ENCODE peak calls at places on chromosomes 11 and 22, in five cellular contexts. One of them, this sample, is unnamed.

GRCh38 chr11:93099811-93100210 is 98.0 kb downstream of the SLC36A4 start:
- DNase-seq in A549: no peak
- DNase-seq in astrocyte: peak; percentile 72
- DNase-seq in tibial nerve: no peak
- DNase-seq in upper lobe of left lung: no peak
- DNase-seq in this sample: no peak

GRCh38 chr11:10263929-10264328 is 30.1 kb downstream of the SBF2 start:
- DNase-seq in A549: no peak
- DNase-seq in upper lobe of left lung: no peak
- DNase-seq in tibial nerve: no peak
- DNase-seq in astrocyte: peak; percentile 84
- DNase-seq in this sample: no peak

GRCh38 chr11:16902979-16903378 is 111.2 kb downstream of the PLEKHA7 start:
- DNase-seq in A549: no peak
- DNase-seq in astrocyte: no peak
- DNase-seq in upper lobe of left lung: no peak
- DNase-seq in tibial nerve: no peak
- DNase-seq in this sample: no peak

GRCh38 chr11:118605116-118605867 is 2.1 kb upstream of the PHLDB1 start:
- DNase-seq in astrocyte: peak; percentile 66
- DNase-seq in upper lobe of left lung: no peak
- DNase-seq in tibial nerve: peak; percentile 88
- DNase-seq in A549: no peak
- DNase-seq in this sample: no peak

GRCh38 chr11:124768914-124769313 is 6.8 kb upstream of the ESAM start:
- DNase-seq in A549: no peak
- DNase-seq in upper lobe of left lung: no peak
- DNase-seq in astrocyte: no peak
- DNase-seq in tibial nerve: no peak
- DNase-seq in this sample: no peak

GRCh38 chr22:46171940-46172339 is 21.6 kb downstream of the PPARA start:
- DNase-seq in upper lobe of left lung: no peak
- DNase-seq in A549: no peak
- DNase-seq in astrocyte: peak; percentile 71
- DNase-seq in tibial nerve: no peak
- DNase-seq in this sample: no peak

GRCh38 chr22:43136255-43136654 is 6.9 kb downstream of the MCAT start:
- DNase-seq in astrocyte: no peak
- DNase-seq in upper lobe of left lung: no peak
- DNase-seq in A549: peak; percentile 65
- DNase-seq in tibial nerve: no peak
- DNase-seq in this sample: no peak

GRCh38 chr11:2260491-2261364 is 9.7 kb downstream of the ASCL2 start:
- DNase-seq in tibial nerve: no peak
- DNase-seq in astrocyte: no peak
- DNase-seq in upper lobe of left lung: peak; percentile 76
- DNase-seq in A549: no peak
- DNase-seq in this sample: peak; percentile 40

GRCh38 chr22:50008151-50009040 is 4.2 kb downstream of the IL17REL start:
- DNase-seq in astrocyte: no peak
- DNase-seq in tibial nerve: no peak
- DNase-seq in A549: no peak
- DNase-seq in upper lobe of left lung: peak; percentile 46
- DNase-seq in this sample: no peak

GRCh38 chr11:94740083-94740974 is 27.8 kb upstream of the AMOTL1 start:
- DNase-seq in tibial nerve: peak; percentile 40
- DNase-seq in A549: no peak
- DNase-seq in astrocyte: no peak
- DNase-seq in upper lobe of left lung: peak; percentile 88
- DNase-seq in this sample: no peak

GRCh38 chr22:22865311-22866072 is 22.1 kb upstream of the IGLL5 start:
- DNase-seq in tibial nerve: peak; percentile 45
- DNase-seq in upper lobe of left lung: no peak
- DNase-seq in A549: no peak
- DNase-seq in astrocyte: no peak
- DNase-seq in this sample: no peak

GRCh38 chr22:42984814-42985540 is 30.0 kb downstream of the PACSIN2 start:
- DNase-seq in astrocyte: no peak
- DNase-seq in A549: no peak
- DNase-seq in tibial nerve: no peak
- DNase-seq in upper lobe of left lung: no peak
- DNase-seq in this sample: no peak

GRCh38 chr11:31797227-31798056 is 13.7 kb downstream of the PAX6 start:
- DNase-seq in upper lobe of left lung: peak; percentile 14
- DNase-seq in astrocyte: no peak
- DNase-seq in A549: no peak
- DNase-seq in tibial nerve: no peak
- DNase-seq in this sample: no peak

GRCh38 chr22:23576681-23577080 is 3.4 kb downstream of the IGLL1 start:
- DNase-seq in upper lobe of left lung: no peak
- DNase-seq in A549: no peak
- DNase-seq in tibial nerve: no peak
- DNase-seq in astrocyte: no peak
- DNase-seq in this sample: no peak

GRCh38 chr11:68542617-68543016 is 82.1 kb downstream of the PPP6R3 start:
- DNase-seq in A549: no peak
- DNase-seq in upper lobe of left lung: no peak
- DNase-seq in tibial nerve: no peak
- DNase-seq in astrocyte: peak; percentile 94
- DNase-seq in this sample: no peak

GRCh38 chr22:34390400-34390799 is 470.1 kb upstream of the LARGE1 start:
- DNase-seq in A549: no peak
- DNase-seq in astrocyte: no peak
- DNase-seq in tibial nerve: no peak
- DNase-seq in upper lobe of left lung: no peak
- DNase-seq in this sample: no peak

GRCh38 chr22:31394326-31394725 is 5.1 kb upstream of the DRG1 start:
- DNase-seq in astrocyte: no peak
- DNase-seq in upper lobe of left lung: no peak
- DNase-seq in A549: no peak
- DNase-seq in tibial nerve: no peak
- DNase-seq in this sample: no peak

GRCh38 chr22:41841085-41841712 is 8.3 kb downstream of the SREBF2 start:
- DNase-seq in tibial nerve: peak; percentile 55
- DNase-seq in astrocyte: no peak
- DNase-seq in upper lobe of left lung: no peak
- DNase-seq in A549: peak; percentile 40
- DNase-seq in this sample: no peak

GRCh38 chr11:1906146-1906545 is 13.4 kb upstream of the TNNT3 start:
- DNase-seq in A549: no peak
- DNase-seq in tibial nerve: no peak
- DNase-seq in upper lobe of left lung: no peak
- DNase-seq in astrocyte: no peak
- DNase-seq in this sample: no peak

GRCh38 chr11:17764446-17765218 is 30.1 kb downstream of the KCNC1 start:
- DNase-seq in upper lobe of left lung: peak; percentile 52
- DNase-seq in astrocyte: no peak
- DNase-seq in tibial nerve: no peak
- DNase-seq in A549: no peak
- DNase-seq in this sample: no peak

GRCh38 chr11:35412285-35412684 is 7.1 kb downstream of the SLC1A2 start:
- DNase-seq in upper lobe of left lung: no peak
- DNase-seq in tibial nerve: no peak
- DNase-seq in A549: peak; percentile 43
- DNase-seq in astrocyte: no peak
- DNase-seq in this sample: no peak

GRCh38 chr11:85182437-85183109 is 444.6 kb downstream of the DLG2 start:
- DNase-seq in tibial nerve: no peak
- DNase-seq in astrocyte: peak; percentile 68
- DNase-seq in A549: peak; percentile 6
- DNase-seq in upper lobe of left lung: no peak
- DNase-seq in this sample: no peak

GRCh38 chr22:45903355-45904149 is 73.4 kb downstream of the WNT7B start:
- DNase-seq in tibial nerve: no peak
- DNase-seq in upper lobe of left lung: peak; percentile 87
- DNase-seq in A549: no peak
- DNase-seq in astrocyte: peak; percentile 75
- DNase-seq in this sample: no peak

GRCh38 chr11:64498151-64498550 is 92.9 kb upstream of the SLC22A12 start:
- DNase-seq in tibial nerve: no peak
- DNase-seq in upper lobe of left lung: no peak
- DNase-seq in astrocyte: no peak
- DNase-seq in A549: no peak
- DNase-seq in this sample: no peak

GRCh38 chr11:85784907-85785306 is 26.0 kb downstream of the SYTL2 start:
- DNase-seq in astrocyte: no peak
- DNase-seq in upper lobe of left lung: no peak
- DNase-seq in A549: no peak
- DNase-seq in tibial nerve: no peak
- DNase-seq in this sample: no peak

GRCh38 chr11:11841121-11841604 is 609 bp upstream of the USP47 start:
- DNase-seq in astrocyte: peak; percentile 20
- DNase-seq in upper lobe of left lung: peak; percentile 86
- DNase-seq in tibial nerve: peak; percentile 27
- DNase-seq in A549: peak; percentile 55
- DNase-seq in this sample: peak; percentile 68

GRCh38 chr11:36214484-36214883 is 74.7 kb downstream of the COMMD9 start:
- DNase-seq in A549: no peak
- DNase-seq in tibial nerve: no peak
- DNase-seq in upper lobe of left lung: no peak
- DNase-seq in astrocyte: no peak
- DNase-seq in this sample: no peak

GRCh38 chr11:10856689-10857603 is 907 bp downstream of the ZBED5 start:
- DNase-seq in A549: no peak
- DNase-seq in tibial nerve: peak; percentile 40
- DNase-seq in astrocyte: peak; percentile 27
- DNase-seq in upper lobe of left lung: no peak
- DNase-seq in this sample: peak; percentile 63

GRCh38 chr22:50673231-50674126 is 856 bp downstream of the SHANK3 start:
- DNase-seq in astrocyte: no peak
- DNase-seq in upper lobe of left lung: no peak
- DNase-seq in A549: no peak
- DNase-seq in tibial nerve: no peak
- DNase-seq in this sample: no peak

GRCh38 chr11:34067383-34068065 is 16.0 kb downstream of the CAPRIN1 start:
- DNase-seq in A549: no peak
- DNase-seq in tibial nerve: no peak
- DNase-seq in astrocyte: no peak
- DNase-seq in upper lobe of left lung: no peak
- DNase-seq in this sample: no peak

GRCh38 chr11:134260503-134260902 is 7.1 kb downstream of the ACAD8 start:
- DNase-seq in astrocyte: no peak
- DNase-seq in tibial nerve: no peak
- DNase-seq in A549: no peak
- DNase-seq in upper lobe of left lung: no peak
- DNase-seq in this sample: no peak

GRCh38 chr11:441043-441417 is 781 bp downstream of the ANO9 start:
- DNase-seq in upper lobe of left lung: no peak
- DNase-seq in A549: no peak
- DNase-seq in astrocyte: no peak
- DNase-seq in tibial nerve: no peak
- DNase-seq in this sample: no peak

GRCh38 chr22:25281675-25282345 is 62.4 kb downstream of the CRYBB2 start:
- DNase-seq in upper lobe of left lung: peak; percentile 57
- DNase-seq in astrocyte: no peak
- DNase-seq in tibial nerve: no peak
- DNase-seq in A549: no peak
- DNase-seq in this sample: no peak
- TF ChIP-seq CTCF in upper lobe of left lung: no peak
- TF ChIP-seq CTCF in astrocyte: no peak
- TF ChIP-seq CTCF in tibial nerve: no peak
- TF ChIP-seq CTCF in A549: no peak
- TF ChIP-seq CTCF in this sample: no peak

DNA sequence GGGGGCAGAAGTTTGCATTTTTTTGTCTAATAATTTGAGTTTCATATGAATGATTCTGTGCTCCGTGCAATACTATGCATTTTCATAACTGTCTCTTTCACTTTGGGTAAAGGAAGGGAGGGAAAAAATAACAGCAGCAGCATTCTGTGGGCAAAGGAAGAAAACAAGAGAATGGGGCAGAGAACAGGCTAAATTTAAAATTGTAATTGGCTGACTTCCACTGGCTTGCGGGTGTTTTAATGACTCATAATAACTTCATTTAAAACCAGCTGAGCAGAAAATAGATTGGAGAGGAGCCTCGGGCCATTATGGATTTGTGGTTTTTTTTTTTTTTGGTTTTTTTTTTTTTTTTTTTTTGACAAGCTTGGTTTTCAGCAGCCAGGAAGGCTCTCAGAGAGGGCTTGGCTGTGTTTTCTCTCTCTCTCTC is 107.4 kb downstream of the ZBTB16 start:
- DNase-seq in upper lobe of left lung: no peak
- DNase-seq in astrocyte: peak; percentile 80
- DNase-seq in tibial nerve: peak; percentile 79
- DNase-seq in A549: no peak
- DNase-seq in this sample: no peak
- H3K4me3 ChIP-seq in upper lobe of left lung: no peak overlapping the region
- H3K4me3 ChIP-seq in astrocyte: no peak overlapping the region
- H3K4me3 ChIP-seq in tibial nerve: no peak overlapping the region
- H3K4me3 ChIP-seq in A549: no peak overlapping the region
- H3K4me3 ChIP-seq in this sample: no peak overlapping the region

GRCh38 chr11:70926543-70926942 is 325.8 kb downstream of the SHANK2 start:
- DNase-seq in tibial nerve: no peak
- DNase-seq in A549: no peak
- DNase-seq in astrocyte: no peak
- DNase-seq in upper lobe of left lung: no peak
- DNase-seq in this sample: no peak
- TF ChIP-seq CTCF in tibial nerve: no peak
- TF ChIP-seq CTCF in A549: no peak
- TF ChIP-seq CTCF in astrocyte: no peak
- TF ChIP-seq CTCF in upper lobe of left lung: no peak
- TF ChIP-seq CTCF in this sample: no peak

GRCh38 chr11:117201906-117202305 is 2.7 kb downstream of the TAGLN start:
- DNase-seq in A549: no peak
- DNase-seq in upper lobe of left lung: peak; percentile 34
- DNase-seq in tibial nerve: no peak
- DNase-seq in astrocyte: no peak
- DNase-seq in this sample: peak; percentile 40
- H3K4me3 ChIP-seq in A549: no peak overlapping the region
- H3K4me3 ChIP-seq in upper lobe of left lung: peak overlapping the region; percentile 40
- H3K4me3 ChIP-seq in tibial nerve: peak overlapping the region; percentile 60
- H3K4me3 ChIP-seq in astrocyte: peak overlapping the region; percentile 83
- H3K4me3 ChIP-seq in this sample: peak overlapping the region; percentile 22

DNA sequence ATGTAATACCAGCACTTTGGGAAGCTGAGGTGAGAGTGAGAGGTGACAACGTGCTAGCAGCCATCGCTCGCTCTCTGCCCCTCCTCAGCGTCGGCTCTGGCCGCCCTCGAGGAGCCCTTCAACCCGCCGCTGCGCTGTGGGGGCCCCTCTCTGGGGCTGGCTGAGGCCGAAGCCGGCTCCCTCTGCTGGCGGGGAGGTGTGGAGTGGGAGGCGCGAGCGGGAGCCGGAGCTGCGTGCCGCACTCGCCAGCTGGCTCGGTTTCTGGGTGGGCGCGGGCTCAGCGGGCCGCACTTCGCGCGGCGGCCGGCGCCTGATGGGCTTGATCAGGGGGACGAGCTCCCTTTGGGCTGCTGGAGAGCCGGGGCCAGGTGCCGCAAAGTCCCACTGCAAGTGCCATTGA is 98.9 kb upstream of the UBASH3B start:
- DNase-seq in astrocyte: no peak
- DNase-seq in A549: no peak
- DNase-seq in tibial nerve: no peak
- DNase-seq in upper lobe of left lung: peak; percentile 81
- DNase-seq in this sample: no peak
- TF ChIP-seq CTCF in astrocyte: no peak
- TF ChIP-seq CTCF in A549: no peak
- TF ChIP-seq CTCF in tibial nerve: peak; percentile 25
- TF ChIP-seq CTCF in upper lobe of left lung: no peak
- TF ChIP-seq CTCF in this sample: no peak